ENCODE peak calls at places on chromosomes 1 and 21, in five cellular contexts. K is IMR-90, T is A549, C is transverse colon, P is heart left ventricle. H is an unnamed sample.

GRCh38 chr1:26970810-26971209 is 10.5 kb upstream of the KDF1 start:
- DNase-seq in P (no peak), K (no peak), T (peak; percentile 61), C (peak; percentile 42), H (no peak)

GRCh38 chr21:32411366-32412161 is 942 bp upstream of the EVA1C start:
- DNase-seq in C (peak; percentile 95), K (peak; percentile 38), T (peak; percentile 40), P (peak; percentile 93), H (peak; percentile 90)

GRCh38 chr1:234943801-234944402 is 184.7 kb downstream of the TOMM20 start:
- DNase-seq in T (no peak), P (no peak), K (no peak), C (no peak), H (no peak)

GRCh38 chr1:89125571-89126233 is at the start of gene GBP2:
- DNase-seq in P (no peak), T (peak; percentile 26), C (no peak), K (peak; percentile 85), H (no peak)

GRCh38 chr1:30675761-30676160 is 47.6 kb downstream of the MATN1 start:
- DNase-seq in P (no peak), K (peak; percentile 63), T (no peak), C (no peak), H (no peak)

GRCh38 chr1:26833432-26834405 is 7.2 kb downstream of the ZDHHC18 start:
- DNase-seq in P (peak; percentile 62), K (no peak), C (peak; percentile 83), T (no peak), H (no peak)

GRCh38 chr1:12056331-12056841 is 6.7 kb upstream of the TNFRSF8 start:
- DNase-seq in T (no peak), P (no peak), C (no peak), K (peak; percentile 25), H (no peak)

GRCh38 chr1:186750250-186750649 is 70.0 kb upstream of the PTGS2 start:
- DNase-seq in T (no peak), K (no peak), C (no peak), P (no peak), H (no peak)

GRCh38 chr1:109218516-109218915 is 4.8 kb downstream of the SARS1 start:
- DNase-seq in T (no peak), P (no peak), C (peak; percentile 83), K (no peak), H (peak; percentile 77)

GRCh38 chr1:16114527-16115467 is 41.1 kb downstream of the EPHA2 start:
- DNase-seq in T (no peak), C (no peak), K (no peak), P (no peak), H (no peak)

GRCh38 chr1:227459977-227460376 is 103.4 kb upstream of the ZNF678 start:
- DNase-seq in K (no peak), P (no peak), T (no peak), C (no peak), H (no peak)

GRCh38 chr1:153985341-153985912 is 712 bp downstream of the RAB13 start:
- DNase-seq in T (no peak), P (no peak), K (peak; percentile 88), C (peak; percentile 36), H (peak; percentile 64)

GRCh38 chr1:229192851-229193250 is 78.1 kb upstream of the RAB4A start:
- DNase-seq in P (no peak), T (no peak), K (no peak), C (no peak), H (no peak)

GRCh38 chr21:15444118-15444960 is 285.4 kb upstream of the USP25 start:
- DNase-seq in P (no peak), K (no peak), C (no peak), T (peak; percentile 98), H (no peak)

GRCh38 chr1:153232553-153232952 is 15.2 kb downstream of the PRR9 start:
- DNase-seq in P (no peak), C (no peak), T (no peak), K (no peak), H (no peak)

GRCh38 chr1:41773144-41773571 is 145.6 kb downstream of the HIVEP3 start:
- DNase-seq in C (no peak), K (peak; percentile 80), T (no peak), P (no peak), H (no peak)

GRCh38 chr21:38796426-38796825 is 9.3 kb upstream of the ETS2 start:
- DNase-seq in T (no peak), P (no peak), K (peak; percentile 56), C (no peak), H (no peak)

GRCh38 chr1:42340093-42340492 is 5.1 kb upstream of the FOXJ3 start:
- DNase-seq in T (peak; percentile 84), P (no peak), C (peak; percentile 30), K (peak; percentile 16), H (no peak)

GRCh38 chr1:217965156-217965786 is 319.8 kb upstream of the RRP15 start:
- DNase-seq in C (no peak), K (no peak), P (no peak), T (no peak), H (no peak)

GRCh38 chr1:93993731-93994130 is 84.5 kb upstream of the GCLM start:
- DNase-seq in P (no peak), K (no peak), C (no peak), T (no peak), H (no peak)

GRCh38 chr1:121522061-121522759 is 337.4 kb downstream of the SRGAP2C start:
- DNase-seq in P (no peak), C (no peak), K (no peak), T (peak; percentile 12), H (no peak)

GRCh38 chr1:5779608-5780323 is 212.5 kb downstream of the NPHP4 start:
- DNase-seq in C (no peak), P (no peak), K (no peak), T (no peak), H (no peak)

DNA sequence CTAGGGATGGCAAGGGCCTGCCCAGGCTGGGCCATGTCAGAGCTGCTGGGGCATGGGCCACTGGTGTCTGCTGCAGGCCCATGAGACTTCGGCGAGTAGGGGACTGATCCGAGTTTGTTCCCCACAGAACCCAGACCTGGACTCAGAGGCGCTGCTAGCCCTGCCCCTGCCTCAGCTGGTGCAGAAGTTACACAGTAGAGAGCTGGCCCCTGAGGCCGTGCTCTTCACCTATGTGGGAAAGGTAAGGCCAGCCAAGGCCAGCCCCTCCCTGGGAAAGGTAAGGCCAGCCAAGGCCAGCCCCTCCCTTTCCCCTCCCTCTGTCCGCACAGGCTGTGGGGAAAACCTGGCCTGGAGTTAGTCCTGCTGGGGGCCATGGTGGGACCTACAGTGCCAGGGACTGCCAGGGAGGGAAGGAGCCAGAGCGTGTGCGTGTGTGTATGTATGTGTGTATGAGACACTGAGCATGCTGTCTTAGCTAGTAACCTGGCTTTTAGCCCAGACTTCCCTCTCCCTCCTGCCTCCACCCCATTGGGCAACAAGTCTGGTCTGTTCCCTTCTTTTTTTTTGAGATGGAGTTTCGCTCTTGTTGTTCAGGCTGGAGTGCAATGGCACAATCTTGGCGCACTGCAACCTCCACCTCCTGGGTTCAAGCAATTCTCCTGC is 8.0 kb downstream of the FAAH start:
- DNase-seq in P (peak; percentile 41), K (peak; percentile 95), C (peak; percentile 87), T (peak; percentile 31), H (no peak)
- TF ChIP-seq POLR2A in P (no peak), K (no peak), C (peak; percentile 26), T (no peak), H (no peak)

GRCh38 chr1:99969729-99970591 is at the start of gene SLC35A3:
- DNase-seq in C (peak; percentile 87), P (peak; percentile 78), K (peak; percentile 61), T (peak; percentile 74), H (peak; percentile 84)
- TF ChIP-seq POLR2A in C (peak; percentile 78), P (peak; percentile 52), K (peak; percentile 51), T (peak; percentile 58), H (peak; percentile 81)

DNA sequence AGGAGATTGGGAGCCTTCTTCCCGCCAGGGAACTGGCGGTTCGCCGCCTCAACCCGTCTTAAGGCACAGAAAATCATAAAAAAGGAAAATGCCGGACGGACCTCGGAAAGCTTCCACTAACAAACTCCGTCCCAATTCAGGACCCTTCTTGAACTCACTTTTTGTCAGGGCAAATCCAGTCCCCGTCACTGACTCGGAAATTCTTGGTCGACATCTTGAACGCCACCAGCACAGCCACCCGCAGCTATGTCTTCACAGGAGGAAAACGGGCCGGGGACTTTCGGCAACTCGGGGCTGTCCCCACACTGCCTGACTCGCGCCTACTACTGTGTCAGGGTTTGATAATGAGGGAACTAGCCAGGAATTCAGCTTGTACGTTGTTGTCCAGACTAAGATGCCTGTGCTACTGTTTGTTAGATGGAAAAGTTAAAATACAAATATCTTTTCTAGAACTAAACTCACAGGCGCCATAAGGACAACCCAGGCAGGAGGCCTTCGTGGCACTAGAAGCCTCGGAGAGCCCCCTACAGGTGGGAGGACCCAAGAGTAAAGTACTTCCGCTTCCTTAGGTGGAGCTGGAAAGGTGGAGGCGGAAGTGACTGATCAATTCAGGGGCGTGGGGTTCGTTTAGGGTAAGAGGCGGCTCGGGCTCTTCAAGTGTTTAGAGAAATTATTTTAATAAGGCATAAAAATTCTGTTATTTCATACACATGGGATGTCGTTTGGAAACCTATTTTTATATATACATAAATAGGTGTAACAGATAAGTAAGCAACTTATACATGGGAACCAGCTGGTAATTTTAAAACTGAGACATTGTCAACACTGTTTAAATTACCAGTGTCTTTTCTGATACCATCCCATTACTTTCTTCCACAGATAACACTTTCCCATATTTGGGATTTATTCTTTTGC is at the start of gene ZRANB2:
- DNase-seq in K (peak; percentile 95), C (peak; percentile 93), P (peak; percentile 92), T (peak; percentile 94), H (peak; percentile 97)
- TF ChIP-seq POLR2A in K (peak; percentile 94), C (peak; percentile 84), P (peak; percentile 37), T (peak; percentile 57), H (peak; percentile 90)

DNA sequence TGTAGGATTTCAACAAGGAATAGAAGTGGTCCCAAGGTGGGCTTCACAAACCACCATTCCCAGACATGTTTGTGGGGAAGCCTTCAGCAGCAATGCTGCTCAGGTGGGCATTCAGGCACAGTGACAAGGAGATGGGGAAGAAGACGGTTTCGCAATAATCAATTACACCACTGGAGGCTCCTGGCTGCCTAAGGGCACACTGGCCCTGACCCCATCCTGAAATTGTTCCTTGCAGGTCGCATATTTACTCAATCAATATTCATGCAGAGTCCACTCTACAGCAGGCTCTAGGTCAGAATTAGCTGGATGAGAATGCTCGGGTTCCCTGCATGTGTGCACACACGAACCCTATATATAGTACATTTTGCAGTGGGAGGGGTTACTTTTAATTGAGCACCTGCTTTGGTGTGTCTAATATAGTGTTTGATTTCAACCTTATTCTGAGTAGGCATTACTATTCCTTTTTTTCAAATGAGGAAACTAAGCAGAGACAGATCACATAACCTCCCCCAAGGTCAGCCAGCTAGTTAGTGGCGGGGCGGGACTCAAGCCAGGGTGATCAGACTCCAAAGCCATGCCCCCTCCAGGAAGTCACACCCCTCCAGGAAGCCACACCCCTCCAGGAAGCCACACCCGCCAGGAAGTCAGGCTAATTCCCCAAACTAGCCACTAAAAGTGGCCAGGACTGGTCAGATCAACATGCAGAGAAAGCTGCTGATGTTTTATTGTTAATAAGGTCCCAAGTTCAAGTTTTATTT is 106.5 kb downstream of the HLCS start:
- DNase-seq in K (peak; percentile 29), T (peak; percentile 86), C (peak; percentile 79), P (peak; percentile 84), H (peak; percentile 86)
- TF ChIP-seq POLR2A in K (no peak), T (peak; percentile 21), C (no peak), P (no peak), H (peak; percentile 35)

GRCh38 chr21:42678118-42678430 is 24.7 kb downstream of the PDE9A start:
- DNase-seq in C (no peak), P (no peak), T (no peak), K (no peak), H (no peak)
- TF ChIP-seq POLR2A in C (no peak), P (no peak), T (no peak), K (no peak), H (no peak)

GRCh38 chr1:19251305-19252196 is at the start of the genes EMC1 and MRTO4:
- DNase-seq in C (peak; percentile 88), K (peak; percentile 73), T (peak; percentile 76), P (peak; percentile 90), H (peak; percentile 94)
- TF ChIP-seq POLR2A in C (peak; percentile 67), K (peak; percentile 92), T (peak; percentile 63), P (peak; percentile 66), H (peak; percentile 82)

GRCh38 chr1:2376931-2377672 is 14.3 kb downstream of the MORN1 start:
- DNase-seq in T (no peak), K (no peak), P (no peak), C (peak; percentile 5), H (no peak)
- TF ChIP-seq POLR2A in T (no peak), K (no peak), P (no peak), C (no peak), H (no peak)

H was measured in erythroblast.